ENCODE peak calls at places on chromosome 5, in six cellular contexts. H is GM03348; G is fibroblast of the aortic adventitia; J is caudate nucleus; E is stimulated activated CD8-positive, alpha-beta memory T cell treated with anti-CD3 and anti-CD28 coated beads, Interleukin-4, amount 100 ng/mL, for 24 hours; P is OCI-LY7. I is an unnamed sample.

GRCh38 chr5:148107608-148108007 is 43.8 kb downstream of the SPINK5 start:
- DNase-seq in H (no peak), G (no peak), J (no peak), E (no peak), P (no peak), I (no peak)

GRCh38 chr5:104189031-104189430 is 626.4 kb upstream of the NUDT12 start:
- DNase-seq in H (peak; percentile 5), G (peak; percentile 78), J (no peak), E (no peak), P (no peak), I (no peak)

GRCh38 chr5:79743846-79744605 is 54.4 kb downstream of the CMYA5 start:
- DNase-seq in H (peak; percentile 59), G (peak; percentile 6), J (no peak), E (no peak), P (no peak), I (peak; percentile 11)

GRCh38 chr5:132022737-132023136 is 11.3 kb upstream of the ACSL6 start:
- DNase-seq in H (no peak), G (no peak), J (no peak), E (no peak), P (no peak), I (no peak)

GRCh38 chr5:149117970-149118369 is 23.3 kb upstream of the ABLIM3 start:
- DNase-seq in H (no peak), G (no peak), J (no peak), E (no peak), P (no peak), I (no peak)

GRCh38 chr5:59640411-59640810 is 253.1 kb downstream of the PDE4D start:
- DNase-seq in H (peak; percentile 11), G (no peak), J (no peak), E (no peak), P (no peak), I (peak; percentile 53)

GRCh38 chr5:56094579-56095361 is 100.0 kb upstream of the IL6ST start:
- DNase-seq in H (no peak), G (no peak), J (no peak), E (peak; percentile 25), P (no peak), I (no peak)

GRCh38 chr5:177565046-177565445 is 10.7 kb upstream of the FAM193B start:
- DNase-seq in H (no peak), G (no peak), J (no peak), E (no peak), P (no peak), I (no peak)

GRCh38 chr5:180950291-180950949 is 38.2 kb upstream of the BTNL3 start:
- DNase-seq in H (peak; percentile 33), G (peak; percentile 22), J (no peak), E (no peak), P (no peak), I (no peak)

GRCh38 chr5:119321569-119322311 is 34.1 kb upstream of the TNFAIP8 start:
- DNase-seq in H (no peak), G (no peak), J (no peak), E (no peak), P (no peak), I (no peak)

GRCh38 chr5:132799392-132799791 is 13.7 kb upstream of the SOWAHA start:
- DNase-seq in H (no peak), G (no peak), J (no peak), E (no peak), P (no peak), I (no peak)

GRCh38 chr5:45774528-45774927 is 78.3 kb upstream of the HCN1 start:
- DNase-seq in H (no peak), G (no peak), J (no peak), E (no peak), P (peak; percentile 0), I (no peak)

GRCh38 chr5:69217732-69218568 is 16.7 kb upstream of the CDK7 start:
- DNase-seq in H (peak; percentile 95), G (peak; percentile 79), J (peak; percentile 93), E (peak; percentile 69), P (peak; percentile 95), I (peak; percentile 97)

GRCh38 chr5:139473105-139473504 is 2.3 kb downstream of the SMIM33 start:
- DNase-seq in H (no peak), G (peak; percentile 10), J (no peak), E (no peak), P (no peak), I (no peak)